ENCODE peak calls at places on chromosomes 16 and 17, in five cellular contexts. P, Z, H, K and Q are unnamed samples.

GRCh38 chr17:48294193-48294909 is 135.7 kb downstream of the SKAP1 start:
- DNase-seq in K (no peak), P (no peak), H (no peak), Z (no peak), Q (no peak)

GRCh38 chr16:28218109-28218508 is 6.3 kb upstream of the XPO6 start:
- DNase-seq in P (no peak), Z (peak; percentile 25), K (peak; percentile 40), H (peak; percentile 27), Q (peak; percentile 30)

GRCh38 chr17:58303981-58304734 is 23.4 kb upstream of the MPO start:
- DNase-seq in Z (peak; percentile 36), P (no peak), K (peak; percentile 35), H (peak; percentile 51), Q (peak; percentile 76)

GRCh38 chr17:50681260-50682200 is 26.2 kb downstream of the ANKRD40 start:
- DNase-seq in K (no peak), H (no peak), P (peak; percentile 71), Z (peak; percentile 59), Q (peak; percentile 89)

GRCh38 chr17:77667478-77667877 is 291.0 kb upstream of the TNRC6C start:
- DNase-seq in K (no peak), P (no peak), H (no peak), Z (no peak), Q (no peak)

GRCh38 chr17:81036128-81036891 is 1.4 kb downstream of the BAIAP2 start:
- DNase-seq in H (no peak), P (no peak), K (no peak), Z (no peak), Q (no peak)

GRCh38 chr17:41396340-41396739 is 1.1 kb downstream of the KRT31 start:
- DNase-seq in P (no peak), K (no peak), Z (no peak), H (no peak), Q (no peak)

GRCh38 chr16:14168146-14168545 is 97.0 kb downstream of the MRTFB start:
- DNase-seq in H (no peak), K (no peak), Z (no peak), P (no peak), Q (no peak)

GRCh38 chr16:54285414-54286066 is 1.0 kb downstream of the IRX3 start:
- DNase-seq in Z (no peak), K (no peak), H (no peak), P (no peak), Q (peak; percentile 68)

GRCh38 chr17:73589096-73589980 is 54.9 kb downstream of the SDK2 start:
- DNase-seq in Z (no peak), H (no peak), P (no peak), K (no peak), Q (no peak)

GRCh38 chr17:57465551-57465950 is 209.2 kb downstream of the MSI2 start:
- DNase-seq in Z (no peak), H (no peak), K (no peak), P (no peak), Q (no peak)

GRCh38 chr16:20938426-20938825 is 37.9 kb downstream of the LYRM1 start:
- DNase-seq in Z (no peak), P (no peak), K (no peak), H (no peak), Q (no peak)

GRCh38 chr17:74798239-74798707 is 22.1 kb upstream of the NAT9 start:
- DNase-seq in H (no peak), K (no peak), Z (no peak), P (no peak), Q (no peak)

GRCh38 chr17:82807562-82807961 is 32.3 kb downstream of the ZNF750 start:
- DNase-seq in H (no peak), K (no peak), P (no peak), Z (no peak), Q (no peak)

GRCh38 chr16:57859331-57859730 is 57.0 kb upstream of the KIFC3 start:
- DNase-seq in Z (no peak), P (no peak), K (no peak), H (no peak), Q (peak; percentile 60)

GRCh38 chr16:82011199-82011641 is at the start of gene SDR42E1:
- DNase-seq in Z (peak; percentile 80), P (no peak), K (peak; percentile 10), H (peak; percentile 85), Q (peak; percentile 79)

GRCh38 chr17:38464723-38465419 is 36.6 kb downstream of the ARHGAP23 start:
- DNase-seq in H (peak; percentile 73), P (peak; percentile 95), Z (peak; percentile 52), K (no peak), Q (no peak)

GRCh38 chr17:40547079-40547784 is 18.0 kb downstream of the CCR7 start:
- DNase-seq in P (no peak), H (peak; percentile 13), K (no peak), Z (no peak), Q (no peak)

GRCh38 chr16:89325861-89326471 is 108.5 kb downstream of the ZNF778 start:
- DNase-seq in K (no peak), Z (peak; percentile 75), P (peak; percentile 66), H (peak; percentile 72), Q (peak; percentile 34)

GRCh38 chr16:89322381-89323119 is 105.0 kb downstream of the ZNF778 start:
- DNase-seq in Z (no peak), K (no peak), H (no peak), P (peak; percentile 67), Q (no peak)

GRCh38 chr16:89320717-89321501 is 103.4 kb downstream of the ZNF778 start:
- DNase-seq in H (peak; percentile 80), K (no peak), P (no peak), Z (peak; percentile 57), Q (peak; percentile 70)

GRCh38 chr16:89324056-89325010 is 106.8 kb downstream of the ZNF778 start:
- DNase-seq in P (no peak), Z (no peak), H (no peak), K (no peak), Q (no peak)

DNA sequence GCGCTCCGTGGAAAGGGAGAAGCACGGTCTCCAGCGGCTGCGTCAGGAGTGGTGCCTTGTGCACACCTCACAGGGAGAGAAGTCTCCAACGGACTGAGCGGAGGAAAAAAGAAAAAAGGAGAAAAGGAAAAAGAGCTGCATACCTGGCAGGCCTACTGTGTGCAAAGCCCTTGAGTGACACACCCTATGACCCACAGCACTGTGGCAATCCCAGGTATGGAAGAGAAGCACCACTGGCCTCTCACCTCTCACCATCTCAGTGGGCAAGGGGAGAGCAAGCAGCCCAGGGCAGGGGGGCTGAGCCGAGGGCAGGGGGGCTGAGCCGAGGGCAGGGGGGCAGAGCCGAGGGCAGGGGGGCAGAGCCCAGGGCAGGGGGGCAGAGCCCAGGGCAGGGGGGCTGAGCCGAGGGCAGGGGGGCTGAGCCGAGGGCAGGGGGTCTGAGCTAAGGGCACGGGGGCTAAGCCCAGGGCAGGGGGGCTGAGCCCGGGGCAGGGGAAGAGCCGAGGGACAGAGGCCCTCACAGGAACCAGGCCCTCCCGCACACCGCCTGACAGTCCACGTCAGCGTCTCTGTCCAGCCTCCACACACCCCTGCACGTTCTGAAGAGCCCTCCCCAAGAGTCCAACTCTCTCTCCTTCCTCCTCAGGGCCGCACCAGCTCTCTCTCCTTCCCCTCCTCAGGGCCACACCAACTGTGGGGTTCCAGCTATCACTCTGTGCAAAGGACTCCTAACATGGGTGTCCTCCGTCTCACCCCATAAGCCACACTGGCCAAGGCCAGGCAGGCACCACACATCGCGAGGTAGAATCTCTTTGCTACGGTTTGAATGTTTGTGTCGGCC is 105.8 kb downstream of the ZNF778 start:
- DNase-seq in Z (no peak), P (no peak), H (no peak), K (no peak), Q (no peak)
- H3K4me1 ChIP-seq in Z (peaks cover 66% of the 10 kb centered on the region), P (peaks cover 58% of the 10 kb centered on the region), H (peaks cover 40% of the 10 kb centered on the region), K (peaks cover 76% of the 10 kb centered on the region), Q (peaks cover 68% of the 10 kb centered on the region)

GRCh38 chr16:369866-370436 is 387 bp downstream of the MRPL28 start:
- DNase-seq in Z (no peak), H (no peak), K (no peak), P (no peak), Q (no peak)

GRCh38 chr16:370980-371728 is 816 bp upstream of the MRPL28 start:
- DNase-seq in P (no peak), H (peak; percentile 52), K (no peak), Z (no peak), Q (no peak)

GRCh38 chr16:369275-369865 is 968 bp downstream of the MRPL28 start:
- DNase-seq in P (no peak), Z (no peak), H (no peak), K (no peak), Q (no peak)

GRCh38 chr16:371729-372521 is 1.6 kb upstream of the MRPL28 start:
- DNase-seq in P (no peak), K (no peak), Z (peak; percentile 33), H (no peak), Q (no peak)

DNA sequence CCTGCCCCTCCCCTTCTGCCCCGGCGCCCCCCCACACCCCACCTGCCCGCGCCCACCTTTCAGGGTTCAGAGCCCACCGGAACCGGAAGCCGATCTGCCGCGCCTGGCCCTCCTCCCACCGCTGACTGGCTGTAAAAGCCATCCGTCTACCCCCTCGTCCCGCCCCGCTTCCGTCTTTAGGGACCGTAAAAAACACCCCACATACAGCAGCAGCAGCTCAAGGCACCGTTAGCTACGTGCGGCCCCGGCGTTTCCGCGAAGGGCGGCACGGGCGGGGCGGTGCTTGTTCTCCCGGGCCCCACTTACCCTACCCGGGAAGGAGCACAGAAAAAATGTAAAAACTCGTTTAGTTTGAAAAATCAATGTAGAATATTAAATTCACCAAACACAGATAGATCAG is at the start of gene MRPL28:
- DNase-seq in P (peak; percentile 96), Z (peak; percentile 94), H (peak; percentile 97), K (peak; percentile 86), Q (peak; percentile 93)
- H3K4me3 ChIP-seq in P (peak within 1 kb of the TSS; percentile 49), Z (peak within 1 kb of the TSS; percentile 37), H (peak within 1 kb of the TSS; percentile 38), K (peak within 1 kb of the TSS; percentile 20), Q (peak within 1 kb of the TSS; percentile 38)

DNA sequence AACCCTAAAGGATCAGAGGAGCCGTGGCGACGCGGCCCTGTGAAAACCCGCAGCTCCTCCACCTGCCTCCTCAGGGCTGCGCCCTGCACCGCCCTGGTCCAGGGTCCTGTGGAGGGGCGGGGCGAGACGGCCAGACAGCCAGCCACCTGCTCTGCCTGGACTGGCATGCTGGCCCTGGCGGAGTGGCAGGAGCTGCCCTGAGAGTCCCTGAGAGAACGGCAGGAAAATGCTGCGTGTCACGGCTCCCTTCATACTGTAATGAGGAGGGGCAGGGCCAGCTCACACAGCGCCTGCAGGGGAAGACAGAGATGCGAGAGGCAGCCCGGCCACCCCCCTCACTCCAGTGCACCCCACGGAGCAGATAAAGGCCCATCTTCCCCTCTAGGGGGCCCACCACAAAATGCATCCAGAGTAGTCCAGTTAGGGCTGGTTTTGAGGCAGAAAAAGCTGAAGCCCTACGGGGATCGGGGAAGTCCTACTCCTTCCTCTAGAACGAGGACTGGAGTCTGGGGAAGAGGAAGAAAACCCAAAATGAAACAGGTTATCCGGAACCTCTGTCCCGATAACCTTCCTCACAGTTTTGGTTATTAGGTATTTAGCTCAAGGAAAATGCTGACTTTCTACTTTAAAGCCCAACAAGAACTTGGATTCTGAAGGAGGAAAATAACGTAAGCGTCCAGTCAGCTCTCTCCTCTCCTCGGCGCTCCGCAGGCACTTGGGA is 97.6 kb upstream of the DNAH17 start:
- DNase-seq in H (no peak), Z (peak; percentile 22), P (no peak), K (no peak), Q (no peak)
- H3K36me3 ChIP-seq in H (peaks cover 53% of the 10 kb centered on the region), Z (no peaks in the 10 kb centered on the region), P (no peaks in the 10 kb centered on the region), K (peaks cover 74% of the 10 kb centered on the region), Q (peaks cover 2% of the 10 kb centered on the region)

GRCh38 chr16:85003723-85004586 is 7.4 kb downstream of the ZDHHC7 start:
- DNase-seq in P (no peak), K (no peak), H (no peak), Z (no peak), Q (no peak)

GRCh38 chr16:84999857-85000480 is 11.4 kb downstream of the ZDHHC7 start:
- DNase-seq in K (no peak), H (no peak), P (no peak), Z (no peak), Q (no peak)

GRCh38 chr16:85002643-85003042 is 8.7 kb downstream of the ZDHHC7 start:
- DNase-seq in Z (peak; percentile 55), H (peak; percentile 49), K (no peak), P (no peak), Q (no peak)

GRCh38 chr16:85003076-85003475 is 8.3 kb downstream of the ZDHHC7 start:
- DNase-seq in K (no peak), Z (no peak), P (no peak), H (no peak), Q (no peak)

GRCh38 chr16:85002099-85002541 is 9.2 kb downstream of the ZDHHC7 start:
- DNase-seq in Z (peak; percentile 56), H (no peak), K (no peak), P (no peak), Q (no peak)
- H3K4me1 ChIP-seq in Z (peaks cover 84% of the 10 kb centered on the region), H (peaks cover 52% of the 10 kb centered on the region), K (peaks cover 25% of the 10 kb centered on the region), P (peaks cover 32% of the 10 kb centered on the region), Q (peaks cover 50% of the 10 kb centered on the region)